ENCODE peak calls at places on chromosomes 12 and 14, in nine cellular contexts. G is Peyer's patch; D is K562; H is HCT116; Z is mammary epithelial cell; A is A549; Q is vagina; M is CD8-positive, alpha-beta T cell; U is heart right ventricle. R is an unnamed sample.

GRCh38 chr12:4089147-4089606 is 184.4 kb upstream of the CCND2 start:
- DNase-seq in G (no peak), D (no peak), H (no peak), Z (no peak), A (no peak), Q (no peak), M (no peak), U (no peak), R (no peak)

GRCh38 chr12:126483145-126484068 is 1418.2 kb downstream of the AACS start:
- DNase-seq in G (no peak), D (no peak), H (no peak), Z (no peak), A (no peak), Q (no peak), M (no peak), U (no peak), R (peak; percentile 33)

GRCh38 chr14:96409701-96410100 is 17.8 kb downstream of the AK7 start:
- DNase-seq in G (no peak), D (no peak), H (peak; percentile 71), Z (peak; percentile 20), A (no peak), Q (no peak), M (no peak), U (no peak), R (no peak)

GRCh38 chr12:82688035-82688501 is 1.4 kb downstream of the TMTC2 start:
- DNase-seq in G (no peak), D (no peak), H (no peak), Z (peak; percentile 15), A (peak; percentile 14), Q (no peak), M (no peak), U (no peak), R (no peak)

GRCh38 chr12:39467432-39467870 is 24.5 kb upstream of the KIF21A start:
- DNase-seq in G (no peak), D (no peak), H (no peak), Z (no peak), A (no peak), Q (no peak), M (no peak), U (no peak), R (no peak)

GRCh38 chr12:89655851-89656250 is 52.8 kb downstream of the ATP2B1 start:
- DNase-seq in G (no peak), D (no peak), H (no peak), Z (no peak), A (no peak), Q (no peak), M (no peak), U (no peak), R (no peak)

GRCh38 chr12:122454250-122454721 is 31.8 kb upstream of the CLIP1 start:
- DNase-seq in G (no peak), D (no peak), H (no peak), Z (no peak), A (no peak), Q (no peak), M (no peak), U (no peak), R (no peak)

GRCh38 chr12:104478396-104479140 is 21.8 kb downstream of the CHST11 start:
- DNase-seq in G (peak; percentile 77), D (peak; percentile 60), H (no peak), Z (no peak), A (no peak), Q (no peak), M (peak; percentile 48), U (no peak), R (no peak)

GRCh38 chr14:103078420-103078749 is 5.6 kb upstream of the LBHD2 start:
- DNase-seq in G (peak; percentile 94), D (peak; percentile 74), H (peak; percentile 84), Z (peak; percentile 58), A (peak; percentile 86), Q (no peak), M (peak; percentile 73), U (peak; percentile 82), R (peak; percentile 86)

GRCh38 chr12:3042394-3042793 is 34.8 kb upstream of the TSPAN9 start:
- DNase-seq in G (peak; percentile 68), D (no peak), H (no peak), Z (no peak), A (no peak), Q (no peak), M (no peak), U (peak; percentile 49), R (peak; percentile 55)

GRCh38 chr14:103408491-103409155 is 23.4 kb downstream of the MARK3 start:
- DNase-seq in G (no peak), D (no peak), H (no peak), Z (no peak), A (no peak), Q (no peak), M (no peak), U (no peak), R (no peak)

GRCh38 chr12:29783773-29784666 is at the start of gene TMTC1:
- DNase-seq in G (peak; percentile 59), D (no peak), H (no peak), Z (peak; percentile 61), A (peak; percentile 27), Q (no peak), M (no peak), U (peak; percentile 92), R (peak; percentile 91)

GRCh38 chr12:46950116-46950515 is 124.3 kb upstream of the SLC38A4 start:
- DNase-seq in G (no peak), D (no peak), H (no peak), Z (peak; percentile 41), A (no peak), Q (no peak), M (no peak), U (no peak), R (no peak)

GRCh38 chr12:131530427-131530826 is 180.5 kb upstream of the SFSWAP start:
- DNase-seq in G (no peak), D (no peak), H (no peak), Z (no peak), A (no peak), Q (no peak), M (no peak), U (no peak), R (no peak)

GRCh38 chr12:22935090-22935489 is 310.1 kb downstream of the ETNK1 start:
- DNase-seq in G (no peak), D (no peak), H (no peak), Z (peak; percentile 3), A (no peak), Q (no peak), M (no peak), U (peak; percentile 49), R (peak; percentile 94)

GRCh38 chr12:2642176-2642892 is 152.4 kb upstream of the FKBP4 start:
- DNase-seq in G (peak; percentile 26), D (no peak), H (no peak), Z (no peak), A (no peak), Q (no peak), M (no peak), U (no peak), R (no peak)

GRCh38 chr14:73991097-73991496 is 28.0 kb downstream of the ENTPD5 start:
- DNase-seq in G (no peak), D (no peak), H (no peak), Z (no peak), A (no peak), Q (no peak), M (no peak), U (no peak), R (no peak)

GRCh38 chr12:130719263-130719892 is 3.3 kb upstream of the RIMBP2 start:
- DNase-seq in G (no peak), D (no peak), H (no peak), Z (no peak), A (no peak), Q (no peak), M (no peak), U (no peak), R (no peak)

GRCh38 chr14:76924363-76925151 is 98.3 kb downstream of the LRRC74A start:
- DNase-seq in G (no peak), D (no peak), H (no peak), Z (no peak), A (no peak), Q (no peak), M (peak; percentile 23), U (no peak), R (peak; percentile 87)

GRCh38 chr12:14643247-14643646 is 53.2 kb downstream of the GUCY2C start:
- DNase-seq in G (no peak), D (no peak), H (no peak), Z (no peak), A (no peak), Q (no peak), M (no peak), U (no peak), R (no peak)

GRCh38 chr12:78328524-78328923 is 497.8 kb downstream of the NAV3 start:
- DNase-seq in G (no peak), D (no peak), H (no peak), Z (no peak), A (no peak), Q (no peak), M (no peak), U (no peak), R (no peak)

GRCh38 chr14:94558842-94559241 is 2.4 kb upstream of the SERPINA4 start:
- DNase-seq in G (no peak), D (no peak), H (no peak), Z (no peak), A (no peak), Q (no peak), M (no peak), U (no peak), R (no peak)

GRCh38 chr14:68784995-68785816 is 7.7 kb downstream of the ZFP36L1 start:
- DNase-seq in G (peak; percentile 49), D (no peak), H (peak; percentile 86), Z (peak; percentile 92), A (peak; percentile 76), Q (peak; percentile 89), M (no peak), U (no peak), R (no peak)
- H3K4me1 ChIP-seq in G (peaks cover 36% of the 10 kb centered on the region), D (peaks cover 26% of the 10 kb centered on the region), H (peaks cover 99% of the 10 kb centered on the region), Z (peaks cover 43% of the 10 kb centered on the region), A (peaks cover 74% of the 10 kb centered on the region), Q (peaks cover 72% of the 10 kb centered on the region), M (peaks cover 87% of the 10 kb centered on the region), U (peaks cover 56% of the 10 kb centered on the region), R (no peaks in the 10 kb centered on the region)

DNA sequence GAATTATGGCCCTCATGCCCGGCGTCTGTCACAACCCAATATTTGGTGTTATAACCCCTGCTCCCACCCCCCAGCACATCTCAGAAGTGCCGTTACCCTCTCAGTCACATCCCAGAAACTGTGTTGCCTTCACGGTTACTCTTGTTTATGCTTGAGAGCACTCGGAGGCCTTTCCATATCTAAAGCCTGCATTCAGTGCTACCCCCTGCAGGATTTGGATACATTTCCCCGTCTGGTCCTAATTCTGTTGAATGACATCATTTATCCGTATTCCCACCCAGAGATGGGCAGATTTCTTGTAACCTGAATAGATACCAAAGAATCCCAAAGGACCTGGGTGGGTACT is 19.1 kb upstream of the FOS start:
- DNase-seq in G (no peak), D (peak; percentile 30), H (no peak), Z (no peak), A (peak; percentile 42), Q (no peak), M (no peak), U (no peak), R (no peak)
- TF ChIP-seq CTCF in G (no peak), D (peak; percentile 6), H (no peak), Z (no peak), A (no peak), Q (no peak), M (no peak), U (peak; percentile 40), R (peak; percentile 33)

GRCh38 chr14:100904307-100905019 is 941 bp upstream of the RTL1 start:
- DNase-seq in G (no peak), D (no peak), H (no peak), Z (no peak), A (no peak), Q (no peak), M (no peak), U (no peak), R (peak; percentile 71)
- H3K4me3 ChIP-seq in G (no peak overlapping the region), D (no peak overlapping the region), H (no peak overlapping the region), Z (no peak overlapping the region), A (no peak overlapping the region), Q (no peak overlapping the region), M (no peak overlapping the region), U (no peak overlapping the region), R (peak overlapping the region; percentile 43)

GRCh38 chr14:90399541-90400444 is 3.0 kb downstream of the CALM1 start:
- DNase-seq in G (peak; percentile 96), D (peak; percentile 86), H (peak; percentile 81), Z (peak; percentile 78), A (peak; percentile 98), Q (no peak), M (peak; percentile 85), U (peak; percentile 84), R (peak; percentile 93)
- H3K4me1 ChIP-seq in G (peaks cover 9% of the 10 kb centered on the region), D (peaks cover 14% of the 10 kb centered on the region), H (peaks cover 23% of the 10 kb centered on the region), Z (peaks cover 37% of the 10 kb centered on the region), A (peaks cover 31% of the 10 kb centered on the region), Q (peaks cover 44% of the 10 kb centered on the region), M (peaks cover 56% of the 10 kb centered on the region), U (peaks cover 58% of the 10 kb centered on the region), R (no peaks in the 10 kb centered on the region)